ENCODE peak calls at places on chromosomes 1 and 21, in ten cellular contexts. One of them, this sample, is unnamed.

GRCh38 chr1:231853588-231854207 is 227.1 kb downstream of the DISC1 start:
- DNase-seq in HCT116: no peak
- DNase-seq in left kidney: no peak
- DNase-seq in HuH-7.5: no peak
- DNase-seq in CD4-positive, alpha-beta memory T cell: no peak
- DNase-seq in kidney tubule cell: no peak
- DNase-seq in tibial artery: no peak
- DNase-seq in activated T-helper 2 cell treated with anti-CD3 and anti-CD28 coated beads, Interferon-gamma antibody, Interleukin-2, Interleukin-4, amounts not matched to agents 10 μg/mL and 5 μg/mL and 100 μg/mL, durations not matched to agents 14 hours and 24 hours and 36 hours: no peak
- DNase-seq in HepG2: no peak
- DNase-seq in fibroblast of the conjunctiva: no peak
- DNase-seq in this sample: no peak

GRCh38 chr1:9321480-9321849 is 28.8 kb downstream of the SPSB1 start:
- DNase-seq in HCT116: no peak
- DNase-seq in left kidney: no peak
- DNase-seq in HuH-7.5: no peak
- DNase-seq in CD4-positive, alpha-beta memory T cell: no peak
- DNase-seq in kidney tubule cell: peak
- DNase-seq in tibial artery: no peak
- DNase-seq in activated T-helper 2 cell treated with anti-CD3 and anti-CD28 coated beads, Interferon-gamma antibody, Interleukin-2, Interleukin-4, amounts not matched to agents 10 μg/mL and 5 μg/mL and 100 μg/mL, durations not matched to agents 14 hours and 24 hours and 36 hours: no peak
- DNase-seq in HepG2: no peak
- DNase-seq in fibroblast of the conjunctiva: peak
- DNase-seq in this sample: no peak

GRCh38 chr1:8097077-8097799 is 71.1 kb upstream of the ERRFI1 start:
- DNase-seq in HCT116: peak
- DNase-seq in left kidney: no peak
- DNase-seq in HuH-7.5: no peak
- DNase-seq in CD4-positive, alpha-beta memory T cell: peak
- DNase-seq in kidney tubule cell: peak
- DNase-seq in tibial artery: no peak
- DNase-seq in activated T-helper 2 cell treated with anti-CD3 and anti-CD28 coated beads, Interferon-gamma antibody, Interleukin-2, Interleukin-4, amounts not matched to agents 10 μg/mL and 5 μg/mL and 100 μg/mL, durations not matched to agents 14 hours and 24 hours and 36 hours: peak
- DNase-seq in HepG2: peak
- DNase-seq in fibroblast of the conjunctiva: no peak
- DNase-seq in this sample: no peak

GRCh38 chr1:26852701-26853100 is 10.2 kb upstream of the SFN start:
- DNase-seq in HCT116: no peak
- DNase-seq in left kidney: no peak
- DNase-seq in HuH-7.5: no peak
- DNase-seq in CD4-positive, alpha-beta memory T cell: no peak
- DNase-seq in kidney tubule cell: no peak
- DNase-seq in tibial artery: no peak
- DNase-seq in activated T-helper 2 cell treated with anti-CD3 and anti-CD28 coated beads, Interferon-gamma antibody, Interleukin-2, Interleukin-4, amounts not matched to agents 10 μg/mL and 5 μg/mL and 100 μg/mL, durations not matched to agents 14 hours and 24 hours and 36 hours: no peak
- DNase-seq in HepG2: no peak
- DNase-seq in fibroblast of the conjunctiva: no peak
- DNase-seq in this sample: no peak

GRCh38 chr1:44484155-44484688 is 79.2 kb downstream of the RNF220 start:
- DNase-seq in HCT116: no peak
- DNase-seq in left kidney: peak
- DNase-seq in HuH-7.5: no peak
- DNase-seq in CD4-positive, alpha-beta memory T cell: no peak
- DNase-seq in kidney tubule cell: peak
- DNase-seq in tibial artery: no peak
- DNase-seq in activated T-helper 2 cell treated with anti-CD3 and anti-CD28 coated beads, Interferon-gamma antibody, Interleukin-2, Interleukin-4, amounts not matched to agents 10 μg/mL and 5 μg/mL and 100 μg/mL, durations not matched to agents 14 hours and 24 hours and 36 hours: no peak
- DNase-seq in HepG2: peak
- DNase-seq in fibroblast of the conjunctiva: no peak
- DNase-seq in this sample: no peak

GRCh38 chr1:207691006-207691405 is 46.1 kb downstream of the CR1L start:
- DNase-seq in HCT116: no peak
- DNase-seq in left kidney: no peak
- DNase-seq in HuH-7.5: no peak
- DNase-seq in CD4-positive, alpha-beta memory T cell: no peak
- DNase-seq in kidney tubule cell: no peak
- DNase-seq in tibial artery: no peak
- DNase-seq in activated T-helper 2 cell treated with anti-CD3 and anti-CD28 coated beads, Interferon-gamma antibody, Interleukin-2, Interleukin-4, amounts not matched to agents 10 μg/mL and 5 μg/mL and 100 μg/mL, durations not matched to agents 14 hours and 24 hours and 36 hours: no peak
- DNase-seq in HepG2: no peak
- DNase-seq in fibroblast of the conjunctiva: no peak
- DNase-seq in this sample: no peak

GRCh38 chr21:29056005-29056404 is 17.4 kb downstream of the CCT8 start:
- DNase-seq in HCT116: no peak
- DNase-seq in left kidney: no peak
- DNase-seq in HuH-7.5: no peak
- DNase-seq in CD4-positive, alpha-beta memory T cell: no peak
- DNase-seq in kidney tubule cell: no peak
- DNase-seq in tibial artery: no peak
- DNase-seq in activated T-helper 2 cell treated with anti-CD3 and anti-CD28 coated beads, Interferon-gamma antibody, Interleukin-2, Interleukin-4, amounts not matched to agents 10 μg/mL and 5 μg/mL and 100 μg/mL, durations not matched to agents 14 hours and 24 hours and 36 hours: no peak
- DNase-seq in HepG2: no peak
- DNase-seq in fibroblast of the conjunctiva: peak
- DNase-seq in this sample: peak

GRCh38 chr1:88783145-88783544 is 99.1 kb downstream of the PKN2 start:
- DNase-seq in HCT116: no peak
- DNase-seq in left kidney: no peak
- DNase-seq in HuH-7.5: no peak
- DNase-seq in CD4-positive, alpha-beta memory T cell: no peak
- DNase-seq in kidney tubule cell: no peak
- DNase-seq in tibial artery: no peak
- DNase-seq in activated T-helper 2 cell treated with anti-CD3 and anti-CD28 coated beads, Interferon-gamma antibody, Interleukin-2, Interleukin-4, amounts not matched to agents 10 μg/mL and 5 μg/mL and 100 μg/mL, durations not matched to agents 14 hours and 24 hours and 36 hours: no peak
- DNase-seq in HepG2: no peak
- DNase-seq in fibroblast of the conjunctiva: no peak
- DNase-seq in this sample: no peak

GRCh38 chr1:239538244-239538988 is 152.0 kb downstream of the CHRM3 start:
- DNase-seq in HCT116: no peak
- DNase-seq in left kidney: peak
- DNase-seq in HuH-7.5: no peak
- DNase-seq in CD4-positive, alpha-beta memory T cell: no peak
- DNase-seq in kidney tubule cell: no peak
- DNase-seq in tibial artery: no peak
- DNase-seq in activated T-helper 2 cell treated with anti-CD3 and anti-CD28 coated beads, Interferon-gamma antibody, Interleukin-2, Interleukin-4, amounts not matched to agents 10 μg/mL and 5 μg/mL and 100 μg/mL, durations not matched to agents 14 hours and 24 hours and 36 hours: no peak
- DNase-seq in HepG2: no peak
- DNase-seq in fibroblast of the conjunctiva: no peak
- DNase-seq in this sample: no peak

GRCh38 chr21:44701541-44701940 is 4.6 kb downstream of the KRTAP10-12 start:
- DNase-seq in HCT116: no peak
- DNase-seq in left kidney: no peak
- DNase-seq in HuH-7.5: no peak
- DNase-seq in CD4-positive, alpha-beta memory T cell: no peak
- DNase-seq in kidney tubule cell: no peak
- DNase-seq in tibial artery: no peak
- DNase-seq in activated T-helper 2 cell treated with anti-CD3 and anti-CD28 coated beads, Interferon-gamma antibody, Interleukin-2, Interleukin-4, amounts not matched to agents 10 μg/mL and 5 μg/mL and 100 μg/mL, durations not matched to agents 14 hours and 24 hours and 36 hours: no peak
- DNase-seq in HepG2: no peak
- DNase-seq in fibroblast of the conjunctiva: no peak
- DNase-seq in this sample: no peak

GRCh38 chr21:38123626-38124025 is 133.2 kb upstream of the KCNJ15 start:
- DNase-seq in HCT116: no peak
- DNase-seq in left kidney: no peak
- DNase-seq in HuH-7.5: no peak
- DNase-seq in CD4-positive, alpha-beta memory T cell: no peak
- DNase-seq in kidney tubule cell: no peak
- DNase-seq in tibial artery: no peak
- DNase-seq in activated T-helper 2 cell treated with anti-CD3 and anti-CD28 coated beads, Interferon-gamma antibody, Interleukin-2, Interleukin-4, amounts not matched to agents 10 μg/mL and 5 μg/mL and 100 μg/mL, durations not matched to agents 14 hours and 24 hours and 36 hours: no peak
- DNase-seq in HepG2: no peak
- DNase-seq in fibroblast of the conjunctiva: no peak
- DNase-seq in this sample: peak

GRCh38 chr21:32044205-32044874 is 171.5 kb downstream of the HUNK start:
- DNase-seq in HCT116: no peak
- DNase-seq in left kidney: peak
- DNase-seq in HuH-7.5: no peak
- DNase-seq in CD4-positive, alpha-beta memory T cell: no peak
- DNase-seq in kidney tubule cell: no peak
- DNase-seq in tibial artery: no peak
- DNase-seq in activated T-helper 2 cell treated with anti-CD3 and anti-CD28 coated beads, Interferon-gamma antibody, Interleukin-2, Interleukin-4, amounts not matched to agents 10 μg/mL and 5 μg/mL and 100 μg/mL, durations not matched to agents 14 hours and 24 hours and 36 hours: no peak
- DNase-seq in HepG2: no peak
- DNase-seq in fibroblast of the conjunctiva: no peak
- DNase-seq in this sample: no peak

GRCh38 chr1:63752176-63752575 is 21.6 kb upstream of the ROR1 start:
- DNase-seq in HCT116: no peak
- DNase-seq in left kidney: no peak
- DNase-seq in HuH-7.5: no peak
- DNase-seq in CD4-positive, alpha-beta memory T cell: no peak
- DNase-seq in kidney tubule cell: no peak
- DNase-seq in tibial artery: no peak
- DNase-seq in activated T-helper 2 cell treated with anti-CD3 and anti-CD28 coated beads, Interferon-gamma antibody, Interleukin-2, Interleukin-4, amounts not matched to agents 10 μg/mL and 5 μg/mL and 100 μg/mL, durations not matched to agents 14 hours and 24 hours and 36 hours: no peak
- DNase-seq in HepG2: no peak
- DNase-seq in fibroblast of the conjunctiva: no peak
- DNase-seq in this sample: no peak

GRCh38 chr1:211482306-211482705 is 9.7 kb downstream of the RD3 start:
- DNase-seq in HCT116: no peak
- DNase-seq in left kidney: no peak
- DNase-seq in HuH-7.5: no peak
- DNase-seq in CD4-positive, alpha-beta memory T cell: no peak
- DNase-seq in kidney tubule cell: no peak
- DNase-seq in tibial artery: peak
- DNase-seq in activated T-helper 2 cell treated with anti-CD3 and anti-CD28 coated beads, Interferon-gamma antibody, Interleukin-2, Interleukin-4, amounts not matched to agents 10 μg/mL and 5 μg/mL and 100 μg/mL, durations not matched to agents 14 hours and 24 hours and 36 hours: no peak
- DNase-seq in HepG2: no peak
- DNase-seq in fibroblast of the conjunctiva: no peak
- DNase-seq in this sample: no peak

GRCh38 chr1:115505157-115505571 is 136.6 kb upstream of the VANGL1 start:
- DNase-seq in HCT116: no peak
- DNase-seq in left kidney: peak
- DNase-seq in HuH-7.5: no peak
- DNase-seq in CD4-positive, alpha-beta memory T cell: no peak
- DNase-seq in kidney tubule cell: no peak
- DNase-seq in tibial artery: no peak
- DNase-seq in activated T-helper 2 cell treated with anti-CD3 and anti-CD28 coated beads, Interferon-gamma antibody, Interleukin-2, Interleukin-4, amounts not matched to agents 10 μg/mL and 5 μg/mL and 100 μg/mL, durations not matched to agents 14 hours and 24 hours and 36 hours: no peak
- DNase-seq in HepG2: no peak
- DNase-seq in fibroblast of the conjunctiva: no peak
- DNase-seq in this sample: no peak

GRCh38 chr21:16608209-16608830 is 878.5 kb downstream of the USP25 start:
- DNase-seq in HCT116: no peak
- DNase-seq in left kidney: no peak
- DNase-seq in HuH-7.5: no peak
- DNase-seq in CD4-positive, alpha-beta memory T cell: no peak
- DNase-seq in kidney tubule cell: peak
- DNase-seq in tibial artery: no peak
- DNase-seq in activated T-helper 2 cell treated with anti-CD3 and anti-CD28 coated beads, Interferon-gamma antibody, Interleukin-2, Interleukin-4, amounts not matched to agents 10 μg/mL and 5 μg/mL and 100 μg/mL, durations not matched to agents 14 hours and 24 hours and 36 hours: no peak
- DNase-seq in HepG2: peak
- DNase-seq in fibroblast of the conjunctiva: no peak
- DNase-seq in this sample: no peak

GRCh38 chr21:45471229-45472052 is 66.5 kb downstream of the COL18A1 start:
- DNase-seq in HCT116: no peak
- DNase-seq in left kidney: peak
- DNase-seq in HuH-7.5: peak
- DNase-seq in CD4-positive, alpha-beta memory T cell: no peak
- DNase-seq in kidney tubule cell: peak
- DNase-seq in tibial artery: no peak
- DNase-seq in activated T-helper 2 cell treated with anti-CD3 and anti-CD28 coated beads, Interferon-gamma antibody, Interleukin-2, Interleukin-4, amounts not matched to agents 10 μg/mL and 5 μg/mL and 100 μg/mL, durations not matched to agents 14 hours and 24 hours and 36 hours: no peak
- DNase-seq in HepG2: peak
- DNase-seq in fibroblast of the conjunctiva: peak
- DNase-seq in this sample: no peak

GRCh38 chr1:152880907-152881306 is 2.8 kb downstream of the SMCP start:
- DNase-seq in HCT116: no peak
- DNase-seq in left kidney: no peak
- DNase-seq in HuH-7.5: no peak
- DNase-seq in CD4-positive, alpha-beta memory T cell: no peak
- DNase-seq in kidney tubule cell: no peak
- DNase-seq in tibial artery: no peak
- DNase-seq in activated T-helper 2 cell treated with anti-CD3 and anti-CD28 coated beads, Interferon-gamma antibody, Interleukin-2, Interleukin-4, amounts not matched to agents 10 μg/mL and 5 μg/mL and 100 μg/mL, durations not matched to agents 14 hours and 24 hours and 36 hours: no peak
- DNase-seq in HepG2: no peak
- DNase-seq in fibroblast of the conjunctiva: no peak
- DNase-seq in this sample: no peak

GRCh38 chr1:33086384-33086850 is 5.5 kb downstream of the AZIN2 start:
- DNase-seq in HCT116: peak
- DNase-seq in left kidney: peak
- DNase-seq in HuH-7.5: peak
- DNase-seq in CD4-positive, alpha-beta memory T cell: no peak
- DNase-seq in kidney tubule cell: peak
- DNase-seq in tibial artery: peak
- DNase-seq in activated T-helper 2 cell treated with anti-CD3 and anti-CD28 coated beads, Interferon-gamma antibody, Interleukin-2, Interleukin-4, amounts not matched to agents 10 μg/mL and 5 μg/mL and 100 μg/mL, durations not matched to agents 14 hours and 24 hours and 36 hours: no peak
- DNase-seq in HepG2: peak
- DNase-seq in fibroblast of the conjunctiva: peak
- DNase-seq in this sample: peak